ENCODE peak calls at places on chromosomes 16 and 17, in four cellular contexts. One of them, this sample, is unnamed.
A peak's percentile ranks its signal among the peaks of the same experiment; 100 is the strongest.

GRCh38 chr16:5416013-5416412 is 318.4 kb upstream of the EEF2KMT start:
- DNase-seq in HepG2: no peak
- DNase-seq in HCT116: no peak
- DNase-seq in H1: no peak
- DNase-seq in this sample: no peak

GRCh38 chr17:38325221-38325851 is 18.4 kb downstream of the GPR179 start:
- DNase-seq in H1: no peak
- DNase-seq in HepG2: no peak
- DNase-seq in HCT116: no peak
- DNase-seq in this sample: no peak

GRCh38 chr17:42072323-42073187 is 22.2 kb upstream of the C17orf113 start:
- DNase-seq in HepG2: no peak
- DNase-seq in HCT116: no peak
- DNase-seq in H1: peak; percentile 76
- DNase-seq in this sample: no peak

GRCh38 chr17:1839516-1839915 is 9.7 kb downstream of the RPA1 start:
- DNase-seq in HCT116: no peak
- DNase-seq in HepG2: no peak
- DNase-seq in H1: no peak
- DNase-seq in this sample: no peak

GRCh38 chr16:14050297-14051027 is 20.7 kb upstream of the MRTFB start:
- DNase-seq in H1: peak; percentile 57
- DNase-seq in HepG2: no peak
- DNase-seq in HCT116: no peak
- DNase-seq in this sample: no peak

GRCh38 chr17:72697602-72698146 is 394.8 kb downstream of the SLC39A11 start:
- DNase-seq in HCT116: no peak
- DNase-seq in HepG2: peak; percentile 95
- DNase-seq in H1: no peak
- DNase-seq in this sample: no peak

GRCh38 chr16:23248261-23249194 is 53.6 kb upstream of the SCNN1B start:
- DNase-seq in HCT116: no peak
- DNase-seq in H1: no peak
- DNase-seq in HepG2: no peak
- DNase-seq in this sample: no peak

GRCh38 chr17:82287013-82287848 is 13.7 kb upstream of the CSNK1D start:
- DNase-seq in HepG2: no peak
- DNase-seq in H1: no peak
- DNase-seq in HCT116: no peak
- DNase-seq in this sample: no peak

GRCh38 chr16:29974291-29975133 is 844 bp downstream of the TAOK2 start:
- DNase-seq in HepG2: no peak
- DNase-seq in H1: no peak
- DNase-seq in HCT116: no peak
- DNase-seq in this sample: no peak

GRCh38 chr16:28990375-28991040 is 5.7 kb downstream of the LAT start:
- DNase-seq in HepG2: no peak
- DNase-seq in HCT116: no peak
- DNase-seq in H1: no peak
- DNase-seq in this sample: no peak

GRCh38 chr17:58870747-58871146 is 115.1 kb downstream of the PPM1E start:
- DNase-seq in H1: no peak
- DNase-seq in HepG2: no peak
- DNase-seq in HCT116: no peak
- DNase-seq in this sample: no peak

GRCh38 chr17:35345926-35346771 is 27.3 kb downstream of the SLFN11 start:
- DNase-seq in HCT116: no peak
- DNase-seq in HepG2: no peak
- DNase-seq in H1: peak; percentile 64
- DNase-seq in this sample: no peak

GRCh38 chr17:41251261-41251660 is 1.8 kb downstream of the KRTAP9-4 start:
- DNase-seq in HCT116: no peak
- DNase-seq in H1: no peak
- DNase-seq in HepG2: no peak
- DNase-seq in this sample: no peak

GRCh38 chr17:9982159-9982558 is 77.1 kb upstream of the RCVRN start:
- DNase-seq in H1: peak; percentile 61
- DNase-seq in HCT116: peak; percentile 27
- DNase-seq in HepG2: peak; percentile 2
- DNase-seq in this sample: no peak

GRCh38 chr16:54194008-54194731 is 92.4 kb downstream of the IRX3 start:
- DNase-seq in HCT116: no peak
- DNase-seq in HepG2: no peak
- DNase-seq in H1: peak; percentile 70
- DNase-seq in this sample: no peak

GRCh38 chr17:44581868-44582267 is 24.6 kb downstream of the FZD2 start:
- DNase-seq in HCT116: peak; percentile 19
- DNase-seq in H1: no peak
- DNase-seq in HepG2: no peak
- DNase-seq in this sample: no peak

DNA sequence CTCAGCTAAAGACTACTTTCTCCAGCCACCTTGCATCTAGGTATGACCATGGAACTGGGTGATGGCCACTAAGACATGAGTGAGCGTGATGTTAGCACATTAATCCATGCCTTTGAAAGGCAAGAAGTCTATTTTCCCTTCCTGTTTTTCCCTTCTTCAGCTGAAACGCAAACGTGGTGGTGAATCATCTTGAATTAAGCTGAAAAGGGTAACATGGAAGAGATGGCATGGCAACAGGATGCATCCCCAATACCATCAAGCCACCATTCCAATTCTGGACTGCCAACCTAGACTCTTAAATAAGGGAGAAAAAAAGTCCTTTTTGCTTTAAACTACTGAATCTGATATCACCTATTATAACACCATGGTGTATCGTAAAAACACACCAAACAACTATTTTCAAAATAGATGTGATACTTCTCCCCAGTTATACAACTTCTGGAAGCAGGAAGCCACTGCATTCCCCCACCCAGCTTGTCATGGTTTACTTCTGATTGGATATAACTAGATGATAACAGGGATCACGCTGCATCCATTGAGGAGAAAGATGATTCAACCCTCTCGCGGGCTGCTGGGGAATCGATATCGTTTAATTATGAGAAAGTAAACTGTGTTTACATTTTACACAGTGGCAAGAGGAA is 368.6 kb downstream of the CDH13 start:
- DNase-seq in H1: no peak
- DNase-seq in HCT116: no peak
- DNase-seq in HepG2: no peak
- DNase-seq in this sample: no peak
- H3K4me3 ChIP-seq in H1: no peak overlapping the region
- H3K4me3 ChIP-seq in HCT116: no peak overlapping the region
- H3K4me3 ChIP-seq in HepG2: no peak overlapping the region
- H3K4me3 ChIP-seq in this sample: no peak overlapping the region

DNA sequence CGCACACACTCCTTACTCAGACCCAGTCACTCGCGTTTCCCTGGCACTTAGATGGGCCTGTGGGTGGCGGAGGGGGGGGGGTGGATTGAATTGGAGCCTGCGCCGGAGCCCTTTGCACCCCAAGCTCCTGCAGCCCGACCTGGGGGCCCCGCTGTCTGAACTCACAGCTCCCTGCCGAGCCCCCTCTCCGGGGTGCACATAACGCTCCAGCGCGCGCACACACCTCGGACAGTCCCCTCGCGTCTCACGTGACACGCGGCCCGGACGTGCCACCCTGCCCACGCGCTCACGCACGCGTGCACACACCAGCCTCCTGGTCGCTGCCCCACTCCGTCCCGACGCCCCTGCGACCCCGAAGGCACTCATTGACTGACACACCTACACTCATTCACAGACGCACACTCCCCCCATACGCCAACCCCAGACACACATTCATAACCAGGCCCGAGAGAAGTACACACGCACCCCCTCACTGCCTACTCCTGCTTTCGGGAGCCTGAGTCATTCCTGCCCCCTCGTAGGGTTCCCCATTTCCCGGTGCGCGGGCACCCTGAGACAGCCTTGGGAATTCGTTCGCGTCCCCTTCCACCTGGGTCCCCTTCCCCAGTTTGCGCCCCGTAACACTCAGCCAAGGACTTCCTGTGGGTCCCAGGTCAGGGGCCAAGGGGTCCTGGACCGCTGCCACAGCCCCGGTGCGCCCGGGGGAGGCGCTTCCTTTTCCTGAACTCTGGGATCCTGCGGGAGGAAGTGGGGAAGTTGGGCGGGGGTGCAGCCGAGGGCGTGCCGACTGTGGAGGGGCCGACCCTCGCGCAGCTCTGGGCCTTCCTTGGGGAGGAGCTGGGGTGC is 1.1 kb downstream of the TBKBP1 start:
- DNase-seq in H1: peak; percentile 77
- DNase-seq in HCT116: no peak
- DNase-seq in HepG2: no peak
- DNase-seq in this sample: no peak
- TF ChIP-seq EZH2 in H1: peak; percentile 26
- TF ChIP-seq EZH2 in HCT116: no peak
- TF ChIP-seq EZH2 in HepG2: no peak
- TF ChIP-seq EZH2 in this sample: no peak

GRCh38 chr16:87789437-87790277 is 23.9 kb upstream of the KLHDC4 start:
- DNase-seq in HCT116: no peak
- DNase-seq in HepG2: peak; percentile 95
- DNase-seq in H1: no peak
- DNase-seq in this sample: no peak
- TF ChIP-seq POLR2AphosphoS5 in HCT116: no peak
- TF ChIP-seq POLR2AphosphoS5 in HepG2: peak; percentile 60
- TF ChIP-seq POLR2AphosphoS5 in H1: no peak
- TF ChIP-seq POLR2AphosphoS5 in this sample: no peak

GRCh38 chr16:19130385-19130784 is 16.6 kb downstream of the ITPRIPL2 start:
- DNase-seq in HCT116: no peak
- DNase-seq in HepG2: no peak
- DNase-seq in H1: no peak
- DNase-seq in this sample: no peak

GRCh38 chr16:19126300-19126699 is 12.5 kb downstream of the ITPRIPL2 start:
- DNase-seq in HepG2: no peak
- DNase-seq in HCT116: no peak
- DNase-seq in H1: no peak
- DNase-seq in this sample: no peak

GRCh38 chr16:19128454-19129210 is 14.9 kb downstream of the ITPRIPL2 start:
- DNase-seq in HepG2: no peak
- DNase-seq in H1: no peak
- DNase-seq in HCT116: no peak
- DNase-seq in this sample: no peak

GRCh38 chr16:19127674-19128131 is 13.9 kb downstream of the ITPRIPL2 start:
- DNase-seq in HCT116: no peak
- DNase-seq in HepG2: no peak
- DNase-seq in H1: no peak
- DNase-seq in this sample: no peak

GRCh38 chr16:19127205-19127604 is 13.4 kb downstream of the ITPRIPL2 start:
- DNase-seq in HepG2: no peak
- DNase-seq in H1: no peak
- DNase-seq in HCT116: no peak
- DNase-seq in this sample: no peak
- H3K4me3 ChIP-seq in HepG2: no peak overlapping the region
- H3K4me3 ChIP-seq in H1: no peak overlapping the region
- H3K4me3 ChIP-seq in HCT116: no peak overlapping the region
- H3K4me3 ChIP-seq in this sample: no peak overlapping the region

GRCh38 chr16:2470603-2471015 is 488 bp upstream of the NTN3 start:
- DNase-seq in H1: no peak
- DNase-seq in HepG2: no peak
- DNase-seq in HCT116: no peak
- DNase-seq in this sample: no peak

GRCh38 chr16:2472488-2472864 is 1.4 kb downstream of the NTN3 start:
- DNase-seq in HCT116: no peak
- DNase-seq in HepG2: no peak
- DNase-seq in H1: peak; percentile 54
- DNase-seq in this sample: no peak

GRCh38 chr16:2471653-2472487 is 773 bp downstream of the NTN3 start:
- DNase-seq in HCT116: no peak
- DNase-seq in H1: peak; percentile 65
- DNase-seq in HepG2: no peak
- DNase-seq in this sample: no peak

GRCh38 chr16:2470234-2470601 is 879 bp upstream of the NTN3 start:
- DNase-seq in HCT116: no peak
- DNase-seq in HepG2: no peak
- DNase-seq in H1: no peak
- DNase-seq in this sample: no peak

DNA sequence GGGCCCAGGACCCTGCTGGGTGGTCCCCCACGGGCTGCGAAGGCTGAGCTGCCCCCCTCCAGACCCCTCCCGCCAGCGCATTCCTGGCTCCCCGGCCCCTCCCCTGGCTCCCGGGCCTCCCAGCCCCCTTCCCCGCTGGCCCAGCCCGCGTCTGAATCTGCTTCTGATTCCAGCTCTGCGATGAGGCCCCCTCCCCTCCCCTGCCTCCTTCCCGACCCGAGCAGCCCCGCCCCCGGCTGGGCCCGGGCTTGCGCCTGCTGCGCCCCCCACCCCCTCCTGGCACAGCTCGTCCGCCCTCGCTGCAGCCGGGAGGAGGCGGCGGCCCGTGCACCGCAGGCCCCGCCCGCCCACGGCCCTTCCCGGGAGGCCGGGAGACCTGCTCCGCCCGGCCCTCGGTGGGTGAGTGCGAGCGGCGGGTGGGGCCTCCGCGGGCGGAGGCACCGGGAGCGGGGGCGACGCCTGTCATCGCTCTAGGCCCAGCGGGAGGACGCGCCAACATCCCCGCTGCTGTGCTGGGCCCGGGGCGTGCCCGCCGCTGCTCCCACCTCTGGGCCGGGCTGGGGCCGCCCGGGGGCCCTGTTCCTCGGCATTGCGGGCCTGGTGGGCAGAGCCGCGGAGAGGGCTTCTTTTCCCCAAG is at the start of gene NTN3:
- DNase-seq in H1: peak; percentile 73
- DNase-seq in HCT116: no peak
- DNase-seq in HepG2: no peak
- DNase-seq in this sample: no peak
- TF ChIP-seq EZH2 in H1: no peak
- TF ChIP-seq EZH2 in HCT116: no peak
- TF ChIP-seq EZH2 in HepG2: no peak
- TF ChIP-seq EZH2 in this sample: no peak

DNA sequence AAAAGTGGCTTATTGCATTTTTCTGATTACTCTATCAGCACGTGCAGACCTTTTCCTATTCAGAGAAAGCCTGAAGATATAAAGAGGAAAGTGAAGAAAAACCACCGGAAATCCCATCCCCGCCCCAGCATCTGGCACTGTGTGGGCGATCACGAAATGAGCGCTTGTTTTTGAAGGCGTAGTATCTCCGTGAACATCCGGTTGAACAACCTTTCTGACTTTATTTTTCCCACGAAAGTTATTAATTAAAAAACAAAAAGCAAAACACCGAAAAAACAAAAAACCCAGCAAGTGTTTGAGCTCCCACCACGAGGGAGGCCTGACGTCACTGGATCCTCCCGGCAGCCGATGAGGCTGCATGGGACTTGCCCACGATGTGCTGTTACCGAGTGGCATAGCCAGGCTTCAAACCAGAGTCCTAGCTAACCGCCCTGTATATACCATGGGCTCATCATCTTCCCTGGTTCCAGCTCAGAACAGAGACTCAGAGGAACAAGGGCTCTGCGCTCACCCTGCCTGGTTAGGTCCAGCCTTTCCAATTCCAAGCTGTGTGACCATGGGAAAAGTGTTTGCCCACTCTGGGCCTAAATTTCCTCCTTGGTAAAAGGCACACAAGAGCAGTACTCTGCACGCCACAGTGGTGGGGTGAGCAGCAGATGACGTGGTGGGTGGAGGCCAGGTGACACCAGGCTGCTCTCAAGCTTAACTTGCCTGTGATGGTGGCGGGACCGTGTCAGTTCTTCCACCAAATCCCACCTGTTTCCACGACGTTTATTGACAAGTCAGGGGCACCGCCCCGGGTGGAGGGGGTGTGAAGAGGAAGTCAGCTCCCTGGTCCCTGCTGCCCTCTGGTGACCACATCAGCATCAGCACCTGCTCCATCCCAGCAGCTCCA is 34.3 kb upstream of the IL21R start:
- DNase-seq in HepG2: peak; percentile 56
- DNase-seq in HCT116: peak; percentile 63
- DNase-seq in H1: peak; percentile 88
- DNase-seq in this sample: peak; percentile 44
- TF ChIP-seq POLR2AphosphoS5 in HepG2: no peak
- TF ChIP-seq POLR2AphosphoS5 in HCT116: no peak
- TF ChIP-seq POLR2AphosphoS5 in H1: no peak
- TF ChIP-seq POLR2AphosphoS5 in this sample: no peak

This sample was measured in SK-N-MC.